ENCODE peak calls at places on chromosome 16, in four cellular contexts. P is HepG2, B is K562, D is GM12878. J is an unnamed sample.

GRCh38 chr16:24822542-24822941 is 23.2 kb upstream of the SLC5A11 start:
- DNase-seq in D (no peak), P (no peak), B (no peak), J (no peak)

GRCh38 chr16:48374255-48374654 is 11.0 kb downstream of the SIAH1 start:
- DNase-seq in B (no peak), D (no peak), P (no peak), J (no peak)

GRCh38 chr16:85267414-85267945 is 155.2 kb upstream of the CIBAR2 start:
- DNase-seq in B (no peak), D (no peak), P (no peak), J (no peak)

GRCh38 chr16:30740364-30741251 is 7.6 kb upstream of the PHKG2 start:
- DNase-seq in B (peak; percentile 54), P (no peak), D (no peak), J (no peak)

GRCh38 chr16:23754594-23755483 is at the start of gene CHP2:
- DNase-seq in P (no peak), B (peak; percentile 91), D (no peak), J (peak; percentile 30)

GRCh38 chr16:49603956-49604355 is 230.4 kb downstream of the C16orf78 start:
- DNase-seq in B (no peak), D (no peak), P (no peak), J (no peak)

GRCh38 chr16:57941016-57941656 is 29.8 kb downstream of the CNGB1 start:
- DNase-seq in B (no peak), D (no peak), P (no peak), J (no peak)

GRCh38 chr16:67407176-67407787 is 9.0 kb downstream of the ZDHHC1 start:
- DNase-seq in P (no peak), D (no peak), B (no peak), J (no peak)

GRCh38 chr16:64397042-64397441 is 724.8 kb downstream of the CDH11 start:
- DNase-seq in B (no peak), D (no peak), P (no peak), J (no peak)

GRCh38 chr16:86330906-86331305 is 179.4 kb upstream of the FOXF1 start:
- DNase-seq in D (no peak), P (no peak), B (no peak), J (no peak)

GRCh38 chr16:11407047-11407982 is 62.1 kb downstream of the RMI2 start:
- DNase-seq in B (peak; percentile 76), P (peak; percentile 78), D (peak; percentile 45), J (peak; percentile 79)

GRCh38 chr16:50160495-50161164 is 7.5 kb downstream of the TENT4B start:
- DNase-seq in D (no peak), B (no peak), P (no peak), J (no peak)

GRCh38 chr16:31086629-31086906 is 2.2 kb downstream of the PRSS53 start:
- DNase-seq in P (no peak), D (no peak), B (no peak), J (no peak)

GRCh38 chr16:10883004-10883403 is 6.0 kb downstream of the CIITA start:
- DNase-seq in P (no peak), B (no peak), D (no peak), J (no peak)

GRCh38 chr16:24568392-24568791 is 29.0 kb downstream of the RBBP6 start:
- DNase-seq in D (no peak), B (no peak), P (no peak), J (no peak)

GRCh38 chr16:56814537-56815432 is 50.2 kb upstream of the SLC12A3 start:
- DNase-seq in B (no peak), P (peak; percentile 95), D (no peak), J (no peak)

GRCh38 chr16:81514568-81515258 is 70.1 kb downstream of the CMIP start:
- DNase-seq in B (no peak), P (no peak), D (no peak), J (no peak)

GRCh38 chr16:77898671-77899211 is 110.4 kb downstream of the VAT1L start:
- DNase-seq in P (no peak), D (no peak), B (no peak), J (no peak)

GRCh38 chr16:73065617-73066313 is 17.8 kb upstream of the ZFHX3 start:
- DNase-seq in P (no peak), D (no peak), B (no peak), J (no peak)

GRCh38 chr16:78275420-78275819 is 176.0 kb downstream of the WWOX start:
- DNase-seq in D (no peak), P (no peak), B (no peak), J (no peak)

GRCh38 chr16:79609861-79610260 is 9.3 kb upstream of the MAF start:
- DNase-seq in P (no peak), D (no peak), B (no peak), J (no peak)

GRCh38 chr16:83501481-83501880 is 306.3 kb upstream of the HSBP1 start:
- DNase-seq in P (no peak), B (no peak), D (no peak), J (no peak)

GRCh38 chr16:52613508-52613907 is 66.6 kb upstream of the TOX3 start:
- DNase-seq in B (peak; percentile 12), P (no peak), D (no peak), J (no peak)

GRCh38 chr16:12796498-12796897 is 7.2 kb downstream of the CPPED1 start:
- DNase-seq in D (no peak), B (no peak), P (no peak), J (no peak)

GRCh38 chr16:57578521-57579360 is 36.3 kb downstream of the ADGRG5 start:
- DNase-seq in D (no peak), B (no peak), P (no peak), J (no peak)

GRCh38 chr16:58488531-58488930 is 11.4 kb upstream of the NDRG4 start:
- DNase-seq in P (no peak), B (peak; percentile 48), D (no peak), J (no peak)

GRCh38 chr16:58500329-58501241 is 642 bp downstream of the NDRG4 start:
- DNase-seq in D (no peak), P (no peak), B (no peak), J (no peak)

GRCh38 chr16:26569793-26570192 is 496.9 kb upstream of the C16orf82 start:
- DNase-seq in P (peak; percentile 15), D (no peak), B (no peak), J (peak; percentile 9)

GRCh38 chr16:68750243-68750642 is 13.2 kb downstream of the CDH1 start:
- DNase-seq in D (no peak), B (no peak), P (no peak), J (no peak)

GRCh38 chr16:68754117-68754792 is 17.2 kb downstream of the CDH1 start:
- DNase-seq in P (no peak), B (no peak), D (no peak), J (no peak)

GRCh38 chr16:68749424-68749823 is 12.3 kb downstream of the CDH1 start:
- DNase-seq in D (no peak), B (no peak), P (peak; percentile 66), J (no peak)

GRCh38 chr16:68752602-68753001 is 15.5 kb downstream of the CDH1 start:
- DNase-seq in P (peak; percentile 40), B (no peak), D (no peak), J (no peak)

DNA sequence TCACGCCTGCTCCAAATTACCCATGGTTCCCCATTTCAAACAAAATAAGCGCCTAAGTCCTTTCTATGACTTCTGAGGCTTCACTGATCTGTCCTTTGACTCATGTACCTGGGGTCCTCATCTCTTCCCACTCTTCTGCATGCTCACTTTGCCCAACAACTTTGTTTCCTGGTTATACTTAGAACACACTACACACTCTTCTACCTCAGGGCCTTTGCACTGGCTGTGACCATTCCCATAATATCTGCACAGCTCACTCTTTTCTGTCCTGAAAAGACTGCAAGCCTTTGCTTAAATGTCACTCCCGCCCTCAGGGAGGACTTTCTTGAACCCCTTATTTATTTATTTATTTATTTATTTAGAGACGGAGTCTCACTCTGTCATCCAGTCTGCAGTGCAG is 14.1 kb downstream of the CDH1 start:
- DNase-seq in D (no peak), B (no peak), P (no peak), J (no peak)
- TF ChIP-seq FOXK2 in D (no peak), B (no peak), P (no peak), J (no peak)

GRCh38 chr16:54175169-54175551 is 111.4 kb downstream of the IRX3 start:
- DNase-seq in D (no peak), B (no peak), P (no peak), J (no peak)

GRCh38 chr16:54177052-54177856 is 109.3 kb downstream of the IRX3 start:
- DNase-seq in B (no peak), P (no peak), D (no peak), J (no peak)

GRCh38 chr16:54175552-54176375 is 110.8 kb downstream of the IRX3 start:
- DNase-seq in D (no peak), B (no peak), P (peak; percentile 97), J (no peak)

GRCh38 chr16:54177857-54178490 is 108.6 kb downstream of the IRX3 start:
- DNase-seq in B (no peak), P (no peak), D (no peak), J (no peak)

GRCh38 chr16:54176376-54176901 is 110.1 kb downstream of the IRX3 start:
- DNase-seq in P (peak; percentile 99), B (no peak), D (no peak), J (no peak)
- TF ChIP-seq FOXK2 in P (peak; percentile 30), B (no peak), D (no peak), J (no peak)

GRCh38 chr16:28820016-28820415 is 2.8 kb upstream of the ATXN2L start:
- DNase-seq in D (no peak), B (no peak), P (no peak), J (no peak)

GRCh38 chr16:28822520-28823290 is at the start of gene ATXN2L:
- DNase-seq in D (peak; percentile 77), P (peak; percentile 90), B (peak; percentile 87), J (peak; percentile 87)

GRCh38 chr16:28823291-28823718 is 506 bp downstream of the ATXN2L start:
- DNase-seq in P (no peak), D (no peak), B (no peak), J (no peak)

GRCh38 chr16:28823719-28824547 is 1.1 kb downstream of the ATXN2L start:
- DNase-seq in D (peak; percentile 86), B (peak; percentile 89), P (peak; percentile 97), J (peak; percentile 93)

DNA sequence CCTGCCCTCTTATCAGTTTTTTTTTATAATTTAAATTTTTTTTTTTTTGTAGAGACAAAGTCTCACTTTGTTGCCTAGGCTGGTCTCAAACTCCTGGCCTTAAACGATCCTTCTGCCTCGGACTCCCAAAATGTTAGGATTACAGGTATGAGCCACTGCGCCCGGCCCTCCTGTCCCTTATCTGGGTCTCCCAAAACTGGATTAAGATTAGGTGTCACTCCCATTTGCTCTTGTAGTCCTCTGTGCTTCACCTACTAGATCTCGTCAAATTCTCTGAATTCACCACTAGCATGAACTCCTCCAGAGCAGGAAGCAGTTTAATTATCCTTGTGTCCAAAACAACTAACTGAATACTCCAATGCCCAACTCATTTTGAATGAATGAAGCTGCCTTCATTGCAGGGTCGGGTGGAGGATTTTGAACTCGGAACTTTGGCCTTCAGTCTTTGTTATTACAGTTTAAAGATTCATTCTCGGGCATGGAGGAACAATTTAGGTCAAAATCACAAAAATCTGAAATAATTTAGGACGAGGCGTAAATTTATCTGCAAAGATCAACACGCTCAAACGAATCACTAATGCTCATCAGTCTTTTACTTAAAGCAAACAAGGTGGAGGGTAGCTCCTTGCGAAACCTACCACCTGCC is 802 bp upstream of the ATXN2L start:
- DNase-seq in P (no peak), D (no peak), B (no peak), J (no peak)
- TF ChIP-seq FOXK2 in P (no peak), D (no peak), B (no peak), J (no peak)

DNA sequence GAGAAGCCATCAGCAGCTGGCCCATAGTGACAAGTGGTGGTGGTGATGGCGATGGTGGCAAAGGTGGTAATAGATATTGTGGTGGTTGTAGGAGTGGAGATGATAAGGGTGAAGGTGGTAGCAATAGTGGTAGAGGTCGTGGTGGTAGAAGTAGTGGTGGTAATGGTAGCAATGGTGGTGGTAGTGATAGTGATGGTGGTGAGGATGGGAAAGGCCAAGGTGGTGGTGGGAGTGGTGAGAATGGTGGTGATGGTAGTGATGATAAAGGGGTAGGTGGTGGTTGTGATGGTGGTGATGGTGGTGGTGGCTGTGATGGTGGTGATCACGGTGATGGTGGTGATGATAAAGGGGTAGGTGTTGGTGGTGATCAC is 13.1 kb downstream of the CDH5 start:
- DNase-seq in D (no peak), P (no peak), B (no peak), J (no peak)
- TF ChIP-seq FOXK2 in D (no peak), P (peak; percentile 13), B (no peak), J (no peak)

J was measured in HEK293T.